ENCODE peak calls at places on chromosomes 11 and 22, in seven cellular contexts. One of them, this sample, is unnamed.

GRCh38 chr11:124724854-124725718 is 14.7 kb upstream of the NRGN start:
- DNase-seq in NCI-H2081: no peak
- DNase-seq in T-helper 2 cell: no peak
- DNase-seq in Calu3: peak
- DNase-seq in COR-L47: no peak
- DNase-seq in Right ventricle myocardium superior: no peak
- DNase-seq in stimulated activated CD4-positive, alpha-beta T cell treated with anti-CD3 and anti-CD28 coated beads, Interleukin-12 subunit alpha, Interleukin-12 subunit beta, amount 100 ng/mL, for 4 hours: no peak
- DNase-seq in this sample: no peak

GRCh38 chr11:27921472-27921871 is 186.5 kb downstream of the KIF18A start:
- DNase-seq in COR-L47: no peak
- DNase-seq in stimulated activated CD4-positive, alpha-beta T cell treated with anti-CD3 and anti-CD28 coated beads, Interleukin-12 subunit alpha, Interleukin-12 subunit beta, amount 100 ng/mL, for 4 hours: no peak
- DNase-seq in Right ventricle myocardium superior: no peak
- DNase-seq in Calu3: no peak
- DNase-seq in T-helper 2 cell: no peak
- DNase-seq in NCI-H2081: no peak
- DNase-seq in this sample: no peak

GRCh38 chr11:127044535-127044934 is 44.0 kb upstream of the KIRREL3 start:
- DNase-seq in Calu3: peak
- DNase-seq in Right ventricle myocardium superior: no peak
- DNase-seq in stimulated activated CD4-positive, alpha-beta T cell treated with anti-CD3 and anti-CD28 coated beads, Interleukin-12 subunit alpha, Interleukin-12 subunit beta, amount 100 ng/mL, for 4 hours: no peak
- DNase-seq in COR-L47: no peak
- DNase-seq in NCI-H2081: no peak
- DNase-seq in T-helper 2 cell: no peak
- DNase-seq in this sample: no peak

GRCh38 chr22:22342697-22343602 is 98.4 kb downstream of the VPREB1 start:
- DNase-seq in Calu3: peak
- DNase-seq in Right ventricle myocardium superior: peak
- DNase-seq in NCI-H2081: peak
- DNase-seq in stimulated activated CD4-positive, alpha-beta T cell treated with anti-CD3 and anti-CD28 coated beads, Interleukin-12 subunit alpha, Interleukin-12 subunit beta, amount 100 ng/mL, for 4 hours: peak
- DNase-seq in T-helper 2 cell: peak
- DNase-seq in COR-L47: peak
- DNase-seq in this sample: peak

GRCh38 chr11:32374261-32374711 is 61.1 kb downstream of the WT1 start:
- DNase-seq in COR-L47: peak
- DNase-seq in stimulated activated CD4-positive, alpha-beta T cell treated with anti-CD3 and anti-CD28 coated beads, Interleukin-12 subunit alpha, Interleukin-12 subunit beta, amount 100 ng/mL, for 4 hours: no peak
- DNase-seq in NCI-H2081: peak
- DNase-seq in Right ventricle myocardium superior: no peak
- DNase-seq in T-helper 2 cell: no peak
- DNase-seq in Calu3: peak
- DNase-seq in this sample: no peak

GRCh38 chr11:33857924-33858323 is 34.0 kb downstream of the LMO2 start:
- DNase-seq in COR-L47: peak
- DNase-seq in stimulated activated CD4-positive, alpha-beta T cell treated with anti-CD3 and anti-CD28 coated beads, Interleukin-12 subunit alpha, Interleukin-12 subunit beta, amount 100 ng/mL, for 4 hours: peak
- DNase-seq in T-helper 2 cell: no peak
- DNase-seq in NCI-H2081: peak
- DNase-seq in Calu3: peak
- DNase-seq in Right ventricle myocardium superior: peak
- DNase-seq in this sample: peak

GRCh38 chr22:29813563-29813962 is 24.5 kb downstream of the ASCC2 start:
- DNase-seq in Calu3: peak
- DNase-seq in COR-L47: no peak
- DNase-seq in Right ventricle myocardium superior: no peak
- DNase-seq in stimulated activated CD4-positive, alpha-beta T cell treated with anti-CD3 and anti-CD28 coated beads, Interleukin-12 subunit alpha, Interleukin-12 subunit beta, amount 100 ng/mL, for 4 hours: no peak
- DNase-seq in NCI-H2081: no peak
- DNase-seq in T-helper 2 cell: no peak
- DNase-seq in this sample: no peak

GRCh38 chr11:128757235-128757711 is 63.4 kb downstream of the FLI1 start:
- DNase-seq in NCI-H2081: no peak
- DNase-seq in COR-L47: no peak
- DNase-seq in Right ventricle myocardium superior: no peak
- DNase-seq in Calu3: no peak
- DNase-seq in T-helper 2 cell: no peak
- DNase-seq in stimulated activated CD4-positive, alpha-beta T cell treated with anti-CD3 and anti-CD28 coated beads, Interleukin-12 subunit alpha, Interleukin-12 subunit beta, amount 100 ng/mL, for 4 hours: peak
- DNase-seq in this sample: peak

GRCh38 chr11:122275513-122275912 is 159.5 kb upstream of the BLID start:
- DNase-seq in Right ventricle myocardium superior: no peak
- DNase-seq in stimulated activated CD4-positive, alpha-beta T cell treated with anti-CD3 and anti-CD28 coated beads, Interleukin-12 subunit alpha, Interleukin-12 subunit beta, amount 100 ng/mL, for 4 hours: no peak
- DNase-seq in Calu3: no peak
- DNase-seq in NCI-H2081: no peak
- DNase-seq in COR-L47: no peak
- DNase-seq in T-helper 2 cell: no peak
- DNase-seq in this sample: no peak

GRCh38 chr22:26675687-26676273 is 18.4 kb downstream of the MIAT start:
- DNase-seq in stimulated activated CD4-positive, alpha-beta T cell treated with anti-CD3 and anti-CD28 coated beads, Interleukin-12 subunit alpha, Interleukin-12 subunit beta, amount 100 ng/mL, for 4 hours: no peak
- DNase-seq in NCI-H2081: no peak
- DNase-seq in Right ventricle myocardium superior: no peak
- DNase-seq in Calu3: no peak
- DNase-seq in COR-L47: no peak
- DNase-seq in T-helper 2 cell: no peak
- DNase-seq in this sample: no peak

GRCh38 chr11:68704887-68705286 is 20.5 kb downstream of the GAL start:
- DNase-seq in COR-L47: no peak
- DNase-seq in Right ventricle myocardium superior: no peak
- DNase-seq in stimulated activated CD4-positive, alpha-beta T cell treated with anti-CD3 and anti-CD28 coated beads, Interleukin-12 subunit alpha, Interleukin-12 subunit beta, amount 100 ng/mL, for 4 hours: no peak
- DNase-seq in Calu3: no peak
- DNase-seq in T-helper 2 cell: no peak
- DNase-seq in NCI-H2081: no peak
- DNase-seq in this sample: no peak

GRCh38 chr11:68036141-68036716 is 2.6 kb upstream of the TCIRG1 start:
- DNase-seq in stimulated activated CD4-positive, alpha-beta T cell treated with anti-CD3 and anti-CD28 coated beads, Interleukin-12 subunit alpha, Interleukin-12 subunit beta, amount 100 ng/mL, for 4 hours: no peak
- DNase-seq in Calu3: no peak
- DNase-seq in Right ventricle myocardium superior: peak
- DNase-seq in COR-L47: no peak
- DNase-seq in NCI-H2081: no peak
- DNase-seq in T-helper 2 cell: no peak
- DNase-seq in this sample: no peak

This sample was measured in B cell.